ENCODE peak calls at places on chromosomes 3 and 15, in ten cellular contexts. K is esophagus squamous epithelium; O is upper lobe of right lung; F is CD8-positive, alpha-beta memory T cell; M is GM23338; Q is stomach; T is CD4-positive, CD25-positive, alpha-beta regulatory T cell; A is coronary artery; D is naive thymus-derived CD4-positive, alpha-beta T cell; E is pancreas. V is an unnamed sample.
A peak's percentile ranks its signal among the peaks of the same experiment; 100 is the strongest.

GRCh38 chr3:155317211-155317610 is 23.7 kb upstream of the STRIT1 start:
- DNase-seq in K (no peak), O (no peak), F (no peak), M (no peak), Q (no peak), T (no peak), A (no peak), D (no peak), E (no peak), V (no peak)

GRCh38 chr15:60221356-60221755 is 176.4 kb downstream of the ANXA2 start:
- DNase-seq in K (no peak), O (no peak), F (no peak), M (no peak), Q (no peak), T (no peak), A (no peak), D (no peak), E (no peak), V (no peak)

GRCh38 chr3:159872374-159873109 is 116.1 kb upstream of the IL12A start:
- DNase-seq in K (no peak), O (no peak), F (no peak), M (peak; percentile 28), Q (no peak), T (no peak), A (no peak), D (no peak), E (no peak), V (no peak)

GRCh38 chr3:174218011-174218410 is 641.1 kb upstream of the NAALADL2 start:
- DNase-seq in K (no peak), O (no peak), F (no peak), M (no peak), Q (no peak), T (no peak), A (no peak), D (no peak), E (no peak), V (no peak)

GRCh38 chr3:127748754-127749327 is 73.5 kb downstream of the MGLL start:
- DNase-seq in K (no peak), O (no peak), F (no peak), M (no peak), Q (no peak), T (no peak), A (no peak), D (no peak), E (no peak), V (peak; percentile 37)

GRCh38 chr15:80495406-80495942 is 91.3 kb downstream of the ARNT2 start:
- DNase-seq in K (no peak), O (no peak), F (no peak), M (no peak), Q (no peak), T (no peak), A (peak; percentile 19), D (no peak), E (no peak), V (no peak)

GRCh38 chr3:143849854-143850549 is 1.7 kb upstream of the SLC9A9 start:
- DNase-seq in K (no peak), O (no peak), F (no peak), M (no peak), Q (no peak), T (peak; percentile 51), A (no peak), D (no peak), E (no peak), V (no peak)

GRCh38 chr15:40054056-40054745 is 15.2 kb upstream of the SRP14 start:
- DNase-seq in K (no peak), O (no peak), F (no peak), M (no peak), Q (no peak), T (no peak), A (peak; percentile 69), D (no peak), E (no peak), V (no peak)

GRCh38 chr3:46467562-46467961 is 2.9 kb upstream of the LTF start:
- DNase-seq in K (no peak), O (no peak), F (no peak), M (no peak), Q (no peak), T (no peak), A (no peak), D (no peak), E (no peak), V (no peak)

GRCh38 chr3:127750226-127751031 is 71.9 kb downstream of the MGLL start:
- DNase-seq in K (no peak), O (no peak), F (no peak), M (no peak), Q (no peak), T (no peak), A (no peak), D (no peak), E (no peak), V (no peak)

GRCh38 chr15:78312551-78312950 is 13.1 kb upstream of the SKIC8 start:
- DNase-seq in K (no peak), O (no peak), F (no peak), M (no peak), Q (no peak), T (no peak), A (no peak), D (no peak), E (no peak), V (no peak)

GRCh38 chr3:11198495-11198894 is 44.2 kb downstream of the HRH1 start:
- DNase-seq in K (no peak), O (no peak), F (no peak), M (no peak), Q (no peak), T (no peak), A (no peak), D (no peak), E (no peak), V (no peak)

GRCh38 chr15:98231696-98232440 is 271.4 kb downstream of the ARRDC4 start:
- DNase-seq in K (no peak), O (no peak), F (no peak), M (no peak), Q (no peak), T (no peak), A (no peak), D (no peak), E (no peak), V (no peak)

GRCh38 chr15:76335129-76335850 is 1.3 kb upstream of the ISL2 start:
- DNase-seq in K (no peak), O (no peak), F (no peak), M (peak; percentile 80), Q (no peak), T (peak; percentile 60), A (no peak), D (no peak), E (no peak), V (no peak)

GRCh38 chr15:76337047-76337738 is 620 bp downstream of the ISL2 start:
- DNase-seq in K (no peak), O (no peak), F (no peak), M (peak; percentile 33), Q (no peak), T (peak; percentile 38), A (no peak), D (no peak), E (no peak), V (no peak)

GRCh38 chr15:76337739-76338554 is 1.4 kb downstream of the ISL2 start:
- DNase-seq in K (no peak), O (no peak), F (no peak), M (peak; percentile 59), Q (no peak), T (peak; percentile 50), A (no peak), D (peak; percentile 21), E (peak; percentile 73), V (no peak)

GRCh38 chr15:76335851-76336253 is 721 bp upstream of the ISL2 start:
- DNase-seq in K (no peak), O (no peak), F (no peak), M (peak; percentile 53), Q (no peak), T (peak; percentile 21), A (no peak), D (no peak), E (no peak), V (no peak)

GRCh38 chr15:76336254-76337046 is at the start of gene ISL2:
- DNase-seq in K (peak; percentile 23), O (peak; percentile 87), F (peak; percentile 40), M (peak; percentile 97), Q (peak; percentile 67), T (peak; percentile 82), A (no peak), D (peak; percentile 21), E (no peak), V (peak; percentile 26)
- H3K27ac ChIP-seq in K (peak within 1 kb of the TSS; percentile 40), O (no peak within 1 kb of the TSS), F (peak within 1 kb of the TSS; percentile 54), M (peak within 1 kb of the TSS; percentile 90), Q (peak within 1 kb of the TSS; percentile 80), T (no peak within 1 kb of the TSS), A (no peak within 1 kb of the TSS), D (no peak within 1 kb of the TSS), E (no peak within 1 kb of the TSS), V (no peak within 1 kb of the TSS)

DNA sequence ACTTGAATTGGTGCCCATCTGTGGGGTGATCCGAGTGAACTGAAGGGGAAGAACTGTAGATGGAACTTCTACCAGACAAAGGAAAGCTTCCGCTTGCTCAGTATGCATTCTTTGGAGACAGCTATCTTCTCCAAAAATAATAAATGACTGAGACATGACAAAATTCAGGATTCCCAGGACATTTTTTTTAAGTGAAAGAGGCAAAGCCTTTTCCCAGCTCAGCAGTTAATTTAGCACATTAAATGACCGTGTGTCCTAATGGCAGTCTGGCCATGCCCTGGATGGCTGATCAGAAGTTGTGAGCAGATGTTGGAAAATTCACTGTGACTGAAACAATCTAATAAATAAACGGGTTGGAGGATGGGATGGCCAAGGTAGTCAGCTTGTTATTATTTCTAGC is 540.7 kb upstream of the MDFIC2 start:
- DNase-seq in K (no peak), O (no peak), F (no peak), M (no peak), Q (no peak), T (no peak), A (no peak), D (no peak), E (no peak), V (no peak)
- H3K27ac ChIP-seq in K (no peak overlapping the region), O (no peak overlapping the region), F (no peak overlapping the region), M (no peak overlapping the region), Q (no peak overlapping the region), T (no peak overlapping the region), A (no peak overlapping the region), D (no peak overlapping the region), E (no peak overlapping the region), V (no peak overlapping the region)

GRCh38 chr3:66473181-66473580 is 27.6 kb downstream of the LRIG1 start:
- DNase-seq in K (no peak), O (no peak), F (no peak), M (no peak), Q (no peak), T (no peak), A (no peak), D (no peak), E (no peak), V (no peak)
- H3K27ac ChIP-seq in K (peak overlapping the region; percentile 12), O (no peak overlapping the region), F (no peak overlapping the region), M (no peak overlapping the region), Q (peak overlapping the region; percentile 90), T (peak overlapping the region; percentile 72), A (peak overlapping the region; percentile 57), D (no peak overlapping the region), E (no peak overlapping the region), V (no peak overlapping the region)

GRCh38 chr3:129673897-129674797 is 67.7 kb upstream of the PLXND1 start:
- DNase-seq in K (no peak), O (no peak), F (no peak), M (no peak), Q (no peak), T (no peak), A (no peak), D (no peak), E (no peak), V (no peak)
- H3K27ac ChIP-seq in K (no peak overlapping the region), O (no peak overlapping the region), F (no peak overlapping the region), M (peak overlapping the region; percentile 79), Q (peak overlapping the region; percentile 57), T (no peak overlapping the region), A (no peak overlapping the region), D (no peak overlapping the region), E (no peak overlapping the region), V (no peak overlapping the region)

V was measured in caudate nucleus.